ENCODE peak calls at places on chromosomes 13 and 19, in eight cellular contexts. One of them, this sample, is unnamed. For H3K4me1, the result is how much of the 10 kb centered on the place peaks cover.

GRCh38 chr19:47190167-47190727 is 40.8 kb downstream of the BBC3 start:
- DNase-seq in sigmoid colon: peak
- DNase-seq in H9: no peak
- DNase-seq in IMR-90: peak
- DNase-seq in upper lobe of right lung: peak
- DNase-seq in body of pancreas: peak
- DNase-seq in breast epithelium: peak
- DNase-seq in HAP-1: peak
- DNase-seq in this sample: no peak

GRCh38 chr19:36837525-36837901 is 674 bp downstream of the ZNF790 start:
- DNase-seq in sigmoid colon: no peak
- DNase-seq in H9: no peak
- DNase-seq in IMR-90: no peak
- DNase-seq in upper lobe of right lung: no peak
- DNase-seq in body of pancreas: peak
- DNase-seq in breast epithelium: no peak
- DNase-seq in HAP-1: no peak
- DNase-seq in this sample: no peak

GRCh38 chr19:7292950-7293794 is 1.0 kb downstream of the INSR start:
- DNase-seq in sigmoid colon: peak
- DNase-seq in H9: peak
- DNase-seq in IMR-90: no peak
- DNase-seq in upper lobe of right lung: peak
- DNase-seq in body of pancreas: peak
- DNase-seq in breast epithelium: peak
- DNase-seq in HAP-1: no peak
- DNase-seq in this sample: no peak

GRCh38 chr19:34506026-34506370 is 24.4 kb downstream of the WTIP start:
- DNase-seq in sigmoid colon: no peak
- DNase-seq in H9: no peak
- DNase-seq in IMR-90: no peak
- DNase-seq in upper lobe of right lung: no peak
- DNase-seq in body of pancreas: no peak
- DNase-seq in breast epithelium: no peak
- DNase-seq in HAP-1: no peak
- DNase-seq in this sample: no peak

GRCh38 chr19:23882493-23882892 is 32.2 kb upstream of the ZNF726 start:
- DNase-seq in sigmoid colon: no peak
- DNase-seq in H9: no peak
- DNase-seq in IMR-90: no peak
- DNase-seq in upper lobe of right lung: no peak
- DNase-seq in body of pancreas: no peak
- DNase-seq in breast epithelium: no peak
- DNase-seq in HAP-1: no peak
- DNase-seq in this sample: no peak

GRCh38 chr19:14786421-14786851 is 8.1 kb upstream of the ADGRE2 start:
- DNase-seq in sigmoid colon: no peak
- DNase-seq in H9: peak
- DNase-seq in IMR-90: no peak
- DNase-seq in upper lobe of right lung: no peak
- DNase-seq in body of pancreas: no peak
- DNase-seq in breast epithelium: no peak
- DNase-seq in HAP-1: no peak
- DNase-seq in this sample: peak

GRCh38 chr13:27171830-27172494 is 351 bp upstream of the USP12 start:
- DNase-seq in sigmoid colon: peak
- DNase-seq in H9: peak
- DNase-seq in IMR-90: peak
- DNase-seq in upper lobe of right lung: peak
- DNase-seq in body of pancreas: peak
- DNase-seq in breast epithelium: peak
- DNase-seq in HAP-1: peak
- DNase-seq in this sample: peak

GRCh38 chr13:102091231-102091630 is 310.6 kb downstream of the FGF14 start:
- DNase-seq in sigmoid colon: no peak
- DNase-seq in H9: peak
- DNase-seq in IMR-90: no peak
- DNase-seq in upper lobe of right lung: no peak
- DNase-seq in body of pancreas: no peak
- DNase-seq in breast epithelium: no peak
- DNase-seq in HAP-1: no peak
- DNase-seq in this sample: peak

GRCh38 chr13:79338343-79338742 is 67.7 kb downstream of the RBM26 start:
- DNase-seq in sigmoid colon: no peak
- DNase-seq in H9: no peak
- DNase-seq in IMR-90: peak
- DNase-seq in upper lobe of right lung: no peak
- DNase-seq in body of pancreas: no peak
- DNase-seq in breast epithelium: no peak
- DNase-seq in HAP-1: peak
- DNase-seq in this sample: no peak

GRCh38 chr13:75825161-75825560 is 189.0 kb downstream of the LMO7 start:
- DNase-seq in sigmoid colon: no peak
- DNase-seq in H9: peak
- DNase-seq in IMR-90: no peak
- DNase-seq in upper lobe of right lung: no peak
- DNase-seq in body of pancreas: no peak
- DNase-seq in breast epithelium: no peak
- DNase-seq in HAP-1: peak
- DNase-seq in this sample: no peak

GRCh38 chr13:93460005-93460404 is 233.4 kb downstream of the GPC6 start:
- DNase-seq in sigmoid colon: no peak
- DNase-seq in H9: no peak
- DNase-seq in IMR-90: no peak
- DNase-seq in upper lobe of right lung: no peak
- DNase-seq in body of pancreas: no peak
- DNase-seq in breast epithelium: no peak
- DNase-seq in HAP-1: no peak
- DNase-seq in this sample: no peak

GRCh38 chr13:61777902-61778301 is 362.3 kb upstream of the PCDH20 start:
- DNase-seq in sigmoid colon: no peak
- DNase-seq in H9: no peak
- DNase-seq in IMR-90: no peak
- DNase-seq in upper lobe of right lung: no peak
- DNase-seq in body of pancreas: no peak
- DNase-seq in breast epithelium: no peak
- DNase-seq in HAP-1: no peak
- DNase-seq in this sample: no peak

GRCh38 chr19:8485561-8486371 is 16.7 kb downstream of the PRAM1 start:
- DNase-seq in sigmoid colon: no peak
- DNase-seq in H9: no peak
- DNase-seq in IMR-90: no peak
- DNase-seq in upper lobe of right lung: peak
- DNase-seq in body of pancreas: no peak
- DNase-seq in breast epithelium: no peak
- DNase-seq in HAP-1: no peak
- DNase-seq in this sample: no peak

GRCh38 chr19:8483165-8483564 is 19.3 kb downstream of the PRAM1 start:
- DNase-seq in sigmoid colon: no peak
- DNase-seq in H9: no peak
- DNase-seq in IMR-90: no peak
- DNase-seq in upper lobe of right lung: no peak
- DNase-seq in body of pancreas: no peak
- DNase-seq in breast epithelium: no peak
- DNase-seq in HAP-1: no peak
- DNase-seq in this sample: no peak

GRCh38 chr19:8482696-8483095 is 19.7 kb downstream of the PRAM1 start:
- DNase-seq in sigmoid colon: no peak
- DNase-seq in H9: no peak
- DNase-seq in IMR-90: no peak
- DNase-seq in upper lobe of right lung: no peak
- DNase-seq in body of pancreas: no peak
- DNase-seq in breast epithelium: no peak
- DNase-seq in HAP-1: no peak
- DNase-seq in this sample: no peak

GRCh38 chr19:8486661-8487136 is 15.7 kb downstream of the PRAM1 start:
- DNase-seq in sigmoid colon: no peak
- DNase-seq in H9: no peak
- DNase-seq in IMR-90: no peak
- DNase-seq in upper lobe of right lung: peak
- DNase-seq in body of pancreas: no peak
- DNase-seq in breast epithelium: no peak
- DNase-seq in HAP-1: no peak
- DNase-seq in this sample: no peak

DNA sequence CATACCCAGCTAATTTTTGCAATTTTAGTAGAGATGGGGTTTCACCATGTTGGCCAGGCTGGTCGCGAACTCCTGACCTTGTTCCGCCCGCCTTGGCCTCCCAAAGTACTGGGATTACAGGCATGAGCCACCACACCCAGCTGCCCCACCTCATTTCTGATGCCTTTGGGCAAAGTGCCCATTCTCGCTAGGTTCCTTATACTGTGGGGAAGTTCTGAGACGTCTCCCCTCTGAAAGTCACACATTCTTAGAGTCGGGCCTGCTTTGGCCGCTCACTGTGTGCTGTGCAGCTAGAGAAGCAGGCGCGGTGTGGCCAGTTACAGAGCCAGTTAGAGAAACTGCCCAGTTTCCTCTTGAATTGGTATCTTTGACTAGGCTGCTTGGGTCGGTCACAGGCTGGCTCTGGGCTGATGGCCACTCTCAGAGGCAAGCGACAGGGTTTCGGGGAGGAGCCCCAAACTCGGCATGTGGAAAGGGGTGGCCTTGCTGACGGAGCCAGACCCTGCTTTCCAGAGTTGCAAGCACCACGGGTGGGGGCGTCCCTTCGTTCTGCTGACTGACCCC is 18.0 kb downstream of the PRAM1 start:
- DNase-seq in sigmoid colon: no peak
- DNase-seq in H9: no peak
- DNase-seq in IMR-90: no peak
- DNase-seq in upper lobe of right lung: peak
- DNase-seq in body of pancreas: no peak
- DNase-seq in breast epithelium: peak
- DNase-seq in HAP-1: no peak
- DNase-seq in this sample: no peak
- H3K4me1 ChIP-seq in sigmoid colon: under half
- H3K4me1 ChIP-seq in H9: under half
- H3K4me1 ChIP-seq in IMR-90: under half
- H3K4me1 ChIP-seq in upper lobe of right lung: under half
- H3K4me1 ChIP-seq in body of pancreas: under half
- H3K4me1 ChIP-seq in breast epithelium: under half
- H3K4me1 ChIP-seq in HAP-1: under half
- H3K4me1 ChIP-seq in this sample: under half

GRCh38 chr19:41612483-41612882 is 14.4 kb downstream of the CEACAM4 start:
- DNase-seq in sigmoid colon: no peak
- DNase-seq in H9: no peak
- DNase-seq in IMR-90: no peak
- DNase-seq in upper lobe of right lung: no peak
- DNase-seq in body of pancreas: no peak
- DNase-seq in breast epithelium: no peak
- DNase-seq in HAP-1: no peak
- DNase-seq in this sample: no peak
- H3K4me1 ChIP-seq in sigmoid colon: under half
- H3K4me1 ChIP-seq in H9: under half
- H3K4me1 ChIP-seq in IMR-90: under half
- H3K4me1 ChIP-seq in upper lobe of right lung: under half
- H3K4me1 ChIP-seq in body of pancreas: under half
- H3K4me1 ChIP-seq in breast epithelium: under half
- H3K4me1 ChIP-seq in HAP-1: under half
- H3K4me1 ChIP-seq in this sample: under half

GRCh38 chr19:13055213-13056051 is 47.2 kb downstream of the LYL1 start:
- DNase-seq in sigmoid colon: peak
- DNase-seq in H9: peak
- DNase-seq in IMR-90: peak
- DNase-seq in upper lobe of right lung: peak
- DNase-seq in body of pancreas: peak
- DNase-seq in breast epithelium: peak
- DNase-seq in HAP-1: no peak
- DNase-seq in this sample: no peak

GRCh38 chr19:13053238-13053637 is 49.4 kb downstream of the LYL1 start:
- DNase-seq in sigmoid colon: no peak
- DNase-seq in H9: no peak
- DNase-seq in IMR-90: no peak
- DNase-seq in upper lobe of right lung: no peak
- DNase-seq in body of pancreas: no peak
- DNase-seq in breast epithelium: no peak
- DNase-seq in HAP-1: no peak
- DNase-seq in this sample: no peak

GRCh38 chr19:13053761-13054604 is 48.7 kb downstream of the LYL1 start:
- DNase-seq in sigmoid colon: peak
- DNase-seq in H9: no peak
- DNase-seq in IMR-90: peak
- DNase-seq in upper lobe of right lung: peak
- DNase-seq in body of pancreas: peak
- DNase-seq in breast epithelium: peak
- DNase-seq in HAP-1: no peak
- DNase-seq in this sample: no peak

GRCh38 chr19:13056052-13056660 is 46.5 kb downstream of the LYL1 start:
- DNase-seq in sigmoid colon: peak
- DNase-seq in H9: peak
- DNase-seq in IMR-90: peak
- DNase-seq in upper lobe of right lung: peak
- DNase-seq in body of pancreas: no peak
- DNase-seq in breast epithelium: peak
- DNase-seq in HAP-1: no peak
- DNase-seq in this sample: no peak

DNA sequence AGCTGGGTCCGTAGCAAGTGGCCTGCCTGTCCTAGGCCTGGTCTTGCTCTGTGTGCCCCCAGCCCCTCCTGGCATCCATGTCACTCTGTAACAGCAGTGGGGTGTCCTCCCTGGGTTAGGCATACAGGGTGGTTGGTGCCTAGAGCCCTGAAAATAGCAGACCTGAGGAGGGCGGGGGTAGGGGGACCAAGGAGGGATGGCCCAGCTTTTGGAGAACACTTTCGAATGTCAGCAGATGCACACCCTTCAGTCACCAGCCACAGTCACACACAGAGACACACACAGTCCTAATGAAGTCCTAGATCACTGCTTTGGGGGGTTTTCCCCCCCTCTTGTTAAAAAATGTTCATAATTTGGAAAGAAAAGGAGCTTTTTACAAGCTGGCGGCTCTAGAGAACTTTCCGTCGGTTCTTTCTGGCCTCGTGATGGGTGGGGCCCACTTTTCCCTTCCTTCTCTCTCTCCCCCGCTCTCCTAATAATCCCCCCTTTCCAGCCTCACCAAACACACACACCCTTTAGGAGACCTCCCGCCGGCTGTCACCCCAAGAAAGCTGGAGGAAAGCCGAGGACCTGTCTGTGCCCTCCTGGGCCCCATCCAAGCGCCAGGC is 47.9 kb downstream of the LYL1 start:
- DNase-seq in sigmoid colon: peak
- DNase-seq in H9: no peak
- DNase-seq in IMR-90: no peak
- DNase-seq in upper lobe of right lung: no peak
- DNase-seq in body of pancreas: no peak
- DNase-seq in breast epithelium: no peak
- DNase-seq in HAP-1: no peak
- DNase-seq in this sample: no peak
- H3K4me1 ChIP-seq in sigmoid colon: half or more
- H3K4me1 ChIP-seq in H9: under half
- H3K4me1 ChIP-seq in IMR-90: half or more
- H3K4me1 ChIP-seq in upper lobe of right lung: half or more
- H3K4me1 ChIP-seq in body of pancreas: half or more
- H3K4me1 ChIP-seq in breast epithelium: half or more
- H3K4me1 ChIP-seq in HAP-1: under half
- H3K4me1 ChIP-seq in this sample: under half

DNA sequence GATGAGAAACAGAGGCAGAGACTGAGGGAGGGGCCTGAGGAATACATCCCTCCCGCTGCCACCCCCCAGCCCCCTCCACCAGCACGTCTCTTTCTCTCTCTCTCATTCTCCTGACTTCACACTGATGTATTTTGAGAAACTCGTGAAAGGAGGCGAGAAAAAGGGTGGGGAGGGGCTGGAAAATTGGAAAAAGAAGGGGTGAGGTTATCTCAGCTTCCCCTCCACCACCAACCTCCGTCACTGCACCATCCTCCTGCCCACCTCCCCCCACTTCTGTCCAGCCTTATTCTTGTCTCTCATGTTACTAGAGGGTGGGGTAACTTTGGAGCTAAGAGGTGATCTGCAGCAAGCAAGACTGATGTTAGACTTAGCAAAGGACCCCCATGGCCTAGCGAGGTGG is 1.5 kb downstream of the SLC17A7 start:
- DNase-seq in sigmoid colon: no peak
- DNase-seq in H9: no peak
- DNase-seq in IMR-90: no peak
- DNase-seq in upper lobe of right lung: no peak
- DNase-seq in body of pancreas: no peak
- DNase-seq in breast epithelium: no peak
- DNase-seq in HAP-1: no peak
- DNase-seq in this sample: no peak
- H3K4me1 ChIP-seq in sigmoid colon: under half
- H3K4me1 ChIP-seq in H9: under half
- H3K4me1 ChIP-seq in IMR-90: under half
- H3K4me1 ChIP-seq in upper lobe of right lung: under half
- H3K4me1 ChIP-seq in body of pancreas: under half
- H3K4me1 ChIP-seq in breast epithelium: under half
- H3K4me1 ChIP-seq in HAP-1: under half
- H3K4me1 ChIP-seq in this sample: under half

This sample was measured in Karpas-422.